ENCODE peak calls at places on chromosomes 4 and X, in five cellular contexts. One of them, this sample, is unnamed.
A peak's percentile ranks its signal among the peaks of the same experiment; 100 is the strongest.

GRCh38 chr4:40722576-40723161 is 27.1 kb upstream of the NSUN7 start:
- DNase-seq in AG08395: no peak
- DNase-seq in Caki2: no peak
- DNase-seq in right lobe of liver: no peak
- DNase-seq in myocyte: no peak
- DNase-seq in this sample: no peak

GRCh38 chr4:69830529-69831269 is 29.2 kb downstream of the SULT1E1 start:
- DNase-seq in AG08395: no peak
- DNase-seq in Caki2: peak; percentile 78
- DNase-seq in right lobe of liver: peak; percentile 70
- DNase-seq in myocyte: peak; percentile 8
- DNase-seq in this sample: no peak

GRCh38 chrX:11267311-11267910 is 25.8 kb upstream of the AMELX start:
- DNase-seq in right lobe of liver: no peak
- DNase-seq in myocyte: no peak
- DNase-seq in Caki2: peak; percentile 2
- DNase-seq in AG08395: no peak
- DNase-seq in this sample: no peak

GRCh38 chr4:164997324-164997723 is 19.9 kb upstream of the TRIM61 start:
- DNase-seq in AG08395: no peak
- DNase-seq in myocyte: peak; percentile 63
- DNase-seq in right lobe of liver: no peak
- DNase-seq in Caki2: no peak
- DNase-seq in this sample: no peak

GRCh38 chr4:102869569-102870227 is 906 bp downstream of the CISD2 start:
- DNase-seq in right lobe of liver: no peak
- DNase-seq in AG08395: no peak
- DNase-seq in myocyte: no peak
- DNase-seq in Caki2: no peak
- DNase-seq in this sample: no peak

GRCh38 chrX:55074851-55075467 is at the start of gene PAGE2B:
- DNase-seq in right lobe of liver: no peak
- DNase-seq in AG08395: no peak
- DNase-seq in Caki2: no peak
- DNase-seq in myocyte: no peak
- DNase-seq in this sample: no peak

GRCh38 chrX:120463241-120463640 is 5.9 kb downstream of the LAMP2 start:
- DNase-seq in Caki2: no peak
- DNase-seq in AG08395: no peak
- DNase-seq in right lobe of liver: no peak
- DNase-seq in myocyte: no peak
- DNase-seq in this sample: no peak

GRCh38 chr4:12507868-12508481 is 976.2 kb downstream of the RAB28 start:
- DNase-seq in AG08395: no peak
- DNase-seq in myocyte: no peak
- DNase-seq in Caki2: no peak
- DNase-seq in right lobe of liver: no peak
- DNase-seq in this sample: no peak

GRCh38 chr4:8504279-8505007 is 63.9 kb downstream of the TRMT44 start:
- DNase-seq in AG08395: no peak
- DNase-seq in Caki2: no peak
- DNase-seq in myocyte: no peak
- DNase-seq in right lobe of liver: no peak
- DNase-seq in this sample: no peak

GRCh38 chr4:167614866-167615265 is 380.6 kb upstream of the SPOCK3 start:
- DNase-seq in Caki2: peak; percentile 8
- DNase-seq in AG08395: no peak
- DNase-seq in right lobe of liver: no peak
- DNase-seq in myocyte: no peak
- DNase-seq in this sample: no peak

GRCh38 chr4:122221322-122221721 is 69.2 kb downstream of the BLTP1 start:
- DNase-seq in Caki2: no peak
- DNase-seq in myocyte: no peak
- DNase-seq in right lobe of liver: no peak
- DNase-seq in AG08395: no peak
- DNase-seq in this sample: no peak

GRCh38 chr4:114600672-114601071 is 2.1 kb downstream of the UGT8 start:
- DNase-seq in Caki2: no peak
- DNase-seq in myocyte: no peak
- DNase-seq in right lobe of liver: no peak
- DNase-seq in AG08395: no peak
- DNase-seq in this sample: no peak

GRCh38 chr4:4269856-4270255 is 20.1 kb downstream of the LYAR start:
- DNase-seq in AG08395: no peak
- DNase-seq in Caki2: no peak
- DNase-seq in right lobe of liver: no peak
- DNase-seq in myocyte: no peak
- DNase-seq in this sample: no peak

GRCh38 chr4:8552024-8552423 is 28.2 kb upstream of the GPR78 start:
- DNase-seq in Caki2: no peak
- DNase-seq in right lobe of liver: no peak
- DNase-seq in myocyte: no peak
- DNase-seq in AG08395: no peak
- DNase-seq in this sample: no peak

GRCh38 chr4:98203406-98204235 is 57.6 kb upstream of the RAP1GDS1 start:
- DNase-seq in right lobe of liver: no peak
- DNase-seq in AG08395: no peak
- DNase-seq in Caki2: no peak
- DNase-seq in myocyte: no peak
- DNase-seq in this sample: no peak